ENCODE peak calls at places on chromosomes 6 and 20, in ten cellular contexts. R is fibroblast of the conjunctiva; N is kidney; I is Calu3; A is NCI-H226; H is effector CD4-positive, alpha-beta T cell; O is activated CD4-positive, alpha-beta T cell treated with anti-CD3 and anti-CD28 coated beads for 24 hours; K is NCI-H1105; J is HEK293T; F is activated T-helper 1 cell treated with anti-CD3 and anti-CD28 coated beads, Interleukin-2, amount 50 U/mL, for 16 hours. X is an unnamed sample.

GRCh38 chr6:34248198-34248726 is 544 bp downstream of the SMIM29 start:
- DNase-seq in R (no peak), N (peak; percentile 90), I (peak; percentile 69), A (peak; percentile 39), H (peak; percentile 35), O (no peak), K (no peak), J (peak; percentile 12), F (no peak), X (no peak)

GRCh38 chr20:53146201-53146891 is 174.2 kb downstream of the TSHZ2 start:
- DNase-seq in R (no peak), N (no peak), I (no peak), A (no peak), H (no peak), O (peak; percentile 30), K (no peak), J (no peak), F (no peak), X (no peak)

GRCh38 chr6:68760941-68761676 is 126.0 kb downstream of the ADGRB3 start:
- DNase-seq in R (no peak), N (no peak), I (no peak), A (no peak), H (no peak), O (no peak), K (peak; percentile 19), J (no peak), F (no peak), X (no peak)

GRCh38 chr6:49423817-49424216 is 39.2 kb downstream of the MMUT start:
- DNase-seq in R (no peak), N (no peak), I (no peak), A (no peak), H (no peak), O (no peak), K (peak; percentile 16), J (no peak), F (no peak), X (no peak)

GRCh38 chr20:36470482-36471062 is 70.7 kb upstream of the MYL9 start:
- DNase-seq in R (no peak), N (no peak), I (no peak), A (no peak), H (no peak), O (no peak), K (no peak), J (no peak), F (no peak), X (no peak)

GRCh38 chr20:652611-653109 is 340 bp downstream of the SRXN1 start:
- DNase-seq in R (no peak), N (no peak), I (peak; percentile 20), A (peak; percentile 33), H (no peak), O (no peak), K (no peak), J (no peak), F (no peak), X (no peak)

GRCh38 chr6:88989215-88989614 is 25.8 kb upstream of the RNGTT start:
- DNase-seq in R (peak; percentile 13), N (no peak), I (no peak), A (peak; percentile 70), H (no peak), O (no peak), K (no peak), J (no peak), F (no peak), X (peak; percentile 19)

GRCh38 chr20:63093966-63094766 is 87.4 kb upstream of the BHLHE23 start:
- DNase-seq in R (no peak), N (peak; percentile 53), I (no peak), A (no peak), H (no peak), O (no peak), K (no peak), J (no peak), F (no peak), X (no peak)

GRCh38 chr6:168097621-168098430 is 18.8 kb upstream of the FRMD1 start:
- DNase-seq in R (no peak), N (peak; percentile 52), I (no peak), A (no peak), H (no peak), O (no peak), K (no peak), J (no peak), F (no peak), X (no peak)

GRCh38 chr6:112443118-112443641 is 96.0 kb downstream of the RFPL4B start:
- DNase-seq in R (no peak), N (no peak), I (no peak), A (no peak), H (no peak), O (no peak), K (no peak), J (no peak), F (no peak), X (peak; percentile 16)

GRCh38 chr6:148251891-148252290 is 90.7 kb upstream of the SASH1 start:
- DNase-seq in R (no peak), N (no peak), I (no peak), A (no peak), H (no peak), O (no peak), K (no peak), J (no peak), F (no peak), X (no peak)

GRCh38 chr20:20261159-20261558 is 106.7 kb upstream of the INSM1 start:
- DNase-seq in R (no peak), N (no peak), I (no peak), A (no peak), H (no peak), O (no peak), K (no peak), J (no peak), F (no peak), X (no peak)

GRCh38 chr6:129634411-129635230 is 75.4 kb downstream of the ARHGAP18 start:
- DNase-seq in R (no peak), N (no peak), I (no peak), A (no peak), H (no peak), O (no peak), K (no peak), J (no peak), F (no peak), X (no peak)

GRCh38 chr6:25303234-25303633 is 24.1 kb downstream of the CARMIL1 start:
- DNase-seq in R (no peak), N (no peak), I (no peak), A (no peak), H (no peak), O (no peak), K (no peak), J (no peak), F (no peak), X (no peak)

GRCh38 chr6:133436652-133437051 is 195.5 kb downstream of the EYA4 start:
- DNase-seq in R (no peak), N (no peak), I (no peak), A (peak; percentile 33), H (no peak), O (no peak), K (no peak), J (no peak), F (no peak), X (no peak)

GRCh38 chr6:149306967-149307366 is 10.5 kb upstream of the TAB2 start:
- DNase-seq in R (peak; percentile 18), N (no peak), I (no peak), A (peak; percentile 36), H (no peak), O (no peak), K (no peak), J (no peak), F (no peak), X (no peak)

GRCh38 chr6:129110687-129111343 is 227.9 kb downstream of the LAMA2 start:
- DNase-seq in R (no peak), N (no peak), I (no peak), A (peak; percentile 37), H (no peak), O (no peak), K (no peak), J (no peak), F (no peak), X (peak; percentile 69)

GRCh38 chr6:1770435-1770843 is 160.7 kb downstream of the FOXC1 start:
- DNase-seq in R (no peak), N (no peak), I (peak; percentile 54), A (no peak), H (no peak), O (no peak), K (no peak), J (no peak), F (no peak), X (no peak)

GRCh38 chr6:78808933-78809332 is 58.4 kb upstream of the IRAK1BP1 start:
- DNase-seq in R (no peak), N (peak; percentile 41), I (no peak), A (no peak), H (no peak), O (no peak), K (no peak), J (no peak), F (no peak), X (no peak)

GRCh38 chr20:35005463-35005961 is 49.8 kb downstream of the MYH7B start:
- DNase-seq in R (no peak), N (peak; percentile 51), I (no peak), A (no peak), H (no peak), O (no peak), K (no peak), J (no peak), F (no peak), X (no peak)

GRCh38 chr6:111992851-111993250 is 61.1 kb upstream of the CCN6 start:
- DNase-seq in R (no peak), N (no peak), I (no peak), A (peak; percentile 40), H (peak; percentile 54), O (no peak), K (no peak), J (no peak), F (no peak), X (no peak)

GRCh38 chr20:46672543-46673148 is 16.6 kb downstream of the TP53RK start:
- DNase-seq in R (no peak), N (no peak), I (no peak), A (no peak), H (no peak), O (no peak), K (no peak), J (no peak), F (no peak), X (no peak)

GRCh38 chr6:163721435-163721834 is 306.9 kb downstream of the QKI start:
- DNase-seq in R (no peak), N (no peak), I (no peak), A (no peak), H (no peak), O (no peak), K (no peak), J (no peak), F (no peak), X (no peak)

GRCh38 chr6:165769401-165769800 is 106.4 kb upstream of the PDE10A start:
- DNase-seq in R (no peak), N (no peak), I (no peak), A (no peak), H (no peak), O (no peak), K (no peak), J (no peak), F (no peak), X (no peak)

GRCh38 chr6:42393339-42393738 is 58.4 kb downstream of the TRERF1 start:
- DNase-seq in R (no peak), N (no peak), I (no peak), A (no peak), H (no peak), O (no peak), K (no peak), J (no peak), F (no peak), X (no peak)

GRCh38 chr20:58708246-58708931 is 15.8 kb downstream of the NPEPL1 start:
- DNase-seq in R (no peak), N (peak; percentile 70), I (no peak), A (no peak), H (no peak), O (no peak), K (no peak), J (no peak), F (no peak), X (no peak)

GRCh38 chr6:129501401-129502051 is 208.5 kb downstream of the ARHGAP18 start:
- DNase-seq in R (peak; percentile 95), N (peak; percentile 82), I (peak; percentile 71), A (peak; percentile 91), H (no peak), O (no peak), K (no peak), J (peak; percentile 61), F (no peak), X (peak; percentile 39)

X was measured in NCI-H2227 treated with DMSO at 0.1 percent for 48 hours.